ENCODE peak calls at places on chromosome 4, in six cellular contexts. C is GM23338, F is body of pancreas, Y is uterus, J is lung, W is ovary. T is an unnamed sample.

GRCh38 chr4:152843476-152844107 is 63.8 kb downstream of the ARFIP1 start:
- DNase-seq in F (no peak), C (no peak), Y (no peak), W (no peak), J (no peak), T (no peak)

GRCh38 chr4:1752284-1753041 is 31.1 kb downstream of the TACC3 start:
- DNase-seq in W (no peak), J (no peak), C (peak), F (peak), Y (no peak), T (no peak)

GRCh38 chr4:14916554-14917304 is 85.6 kb upstream of the CPEB2 start:
- DNase-seq in J (no peak), Y (no peak), C (no peak), W (no peak), F (peak), T (no peak)

GRCh38 chr4:53185853-53186590 is 179.8 kb downstream of the SCFD2 start:
- DNase-seq in C (no peak), J (no peak), W (no peak), Y (no peak), F (no peak), T (no peak)

GRCh38 chr4:187179086-187180070 is 455.7 kb upstream of the FAT1 start:
- DNase-seq in W (no peak), C (peak), F (no peak), Y (no peak), J (no peak), T (no peak)

GRCh38 chr4:1567808-1568581 is 116.1 kb downstream of the FAM53A start:
- DNase-seq in Y (no peak), W (no peak), F (no peak), J (no peak), C (peak), T (no peak)

GRCh38 chr4:1417522-1418390 is 11.5 kb upstream of the NKX1-1 start:
- DNase-seq in Y (no peak), J (no peak), C (no peak), W (no peak), F (no peak), T (no peak)

GRCh38 chr4:36255575-36255974 is 11.3 kb upstream of the ARAP2 start:
- DNase-seq in W (no peak), Y (no peak), C (no peak), J (no peak), F (peak), T (no peak)

GRCh38 chr4:169663894-169664293 is 43.5 kb downstream of the CLCN3 start:
- DNase-seq in W (no peak), C (no peak), Y (no peak), F (no peak), J (no peak), T (no peak)

GRCh38 chr4:60865238-60865637 is 334.9 kb upstream of the ADGRL3 start:
- DNase-seq in C (peak), F (no peak), J (no peak), Y (no peak), W (no peak), T (no peak)

GRCh38 chr4:121688696-121689095 is 8.1 kb downstream of the ANXA5 start:
- DNase-seq in W (no peak), F (no peak), Y (no peak), J (no peak), C (no peak), T (no peak)

GRCh38 chr4:125187221-125187620 is 127.5 kb upstream of the FAT4 start:
- DNase-seq in Y (no peak), F (no peak), C (no peak), W (no peak), J (no peak), T (no peak)

GRCh38 chr4:45475490-45475889 is 648.4 kb downstream of the GABRG1 start:
- DNase-seq in Y (no peak), W (no peak), C (no peak), J (no peak), F (no peak), T (no peak)

GRCh38 chr4:6008766-6009385 is 9.4 kb downstream of the C4orf50 start:
- DNase-seq in W (no peak), Y (no peak), F (no peak), J (no peak), C (no peak), T (no peak)

GRCh38 chr4:108171541-108172230 is 3.0 kb upstream of the LEF1 start:
- DNase-seq in F (no peak), C (peak), Y (no peak), J (no peak), W (peak), T (no peak)

GRCh38 chr4:1504786-1505500 is 98.7 kb upstream of the NKX1-1 start:
- DNase-seq in C (no peak), J (no peak), W (peak), F (no peak), Y (peak), T (no peak)

GRCh38 chr4:7169134-7169533 is 23.2 kb upstream of the SORCS2 start:
- DNase-seq in W (peak), Y (peak), F (no peak), J (no peak), C (no peak), T (no peak)

GRCh38 chr4:177367336-177367735 is 57.7 kb downstream of the NEIL3 start:
- DNase-seq in C (peak), W (no peak), F (no peak), J (no peak), Y (no peak), T (no peak)

DNA sequence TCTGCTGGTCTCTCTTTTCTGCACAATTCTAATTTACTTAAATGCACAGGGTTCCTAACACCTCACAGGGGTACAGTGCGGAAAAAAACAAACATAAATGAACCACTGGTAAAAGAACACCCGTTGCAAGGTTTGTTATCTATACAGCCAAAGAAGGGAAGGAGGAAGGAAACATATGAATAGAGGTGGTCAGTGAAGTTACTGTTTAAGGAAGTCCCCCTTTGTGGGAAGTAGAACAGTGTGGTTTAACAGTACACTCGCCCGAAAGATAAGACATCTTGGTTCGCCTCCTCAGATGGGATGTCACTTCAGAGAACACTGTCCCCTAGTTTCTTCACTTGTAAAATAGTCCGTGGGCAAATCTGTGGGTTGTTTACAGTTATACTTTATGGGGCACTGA is 57.5 kb downstream of the TEC start:
- DNase-seq in J (no peak), Y (no peak), C (no peak), W (no peak), F (no peak), T (no peak)
- H3K27ac ChIP-seq in J (no peak), Y (no peak), C (no peak), W (no peak), F (no peak), T (no peak)

GRCh38 chr4:87716350-87717041 is 66.4 kb downstream of the DMP1 start:
- DNase-seq in W (peak), Y (peak), J (no peak), F (peak), C (no peak), T (no peak)
- H3K27ac ChIP-seq in W (no peak), Y (no peak), J (peak), F (no peak), C (no peak), T (no peak)

GRCh38 chr4:22686156-22686555 is 6.6 kb upstream of the GBA3 start:
- DNase-seq in Y (no peak), F (no peak), J (no peak), W (no peak), C (no peak), T (no peak)
- H3K27ac ChIP-seq in Y (no peak), F (no peak), J (no peak), W (no peak), C (no peak), T (no peak)

DNA sequence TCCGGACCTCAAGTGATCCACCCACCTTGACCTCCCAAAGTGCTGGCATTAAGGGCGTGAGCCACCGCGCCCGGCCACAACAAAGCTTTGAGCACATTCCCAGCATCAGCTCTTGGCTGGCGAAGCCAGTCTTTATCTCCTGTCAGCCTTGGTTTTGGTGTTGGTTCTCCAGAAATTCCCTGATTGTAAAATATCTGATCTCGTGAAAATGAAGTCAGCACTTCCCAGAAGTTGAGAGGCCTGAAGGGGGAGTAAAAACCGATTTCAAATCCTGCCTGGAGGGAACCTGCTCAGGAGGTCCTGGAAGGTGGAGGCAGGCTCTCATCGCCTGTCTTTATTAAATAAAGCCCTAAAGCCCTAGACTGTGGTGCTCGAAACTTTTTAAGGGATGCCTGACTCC is 33.6 kb downstream of the PTTG2 start:
- DNase-seq in J (no peak), C (peak), W (no peak), F (no peak), Y (peak), T (no peak)
- H3K27ac ChIP-seq in J (no peak), C (no peak), W (no peak), F (peak), Y (peak), T (no peak)